ENCODE peak calls at places on chromosomes 11 and 22, in eight cellular contexts. R is upper lobe of right lung; M is posterior cingulate gyrus; S is GM03348; I is pons; C is Panc1; L is activated T-helper 9 cell treated with anti-CD3 and anti-CD28 coated beads, Interleukin-2, amount 50 U/mL, for 16 hours; U is right lobe of liver. D is an unnamed sample.
A peak's percentile ranks its signal among the peaks of the same experiment; 100 is the strongest.

GRCh38 chr11:236774-237767 is at the start of gene PSMD13:
- DNase-seq in R (peak; percentile 95), M (peak; percentile 83), S (peak; percentile 96), I (peak; percentile 68), C (no peak), L (peak; percentile 86), U (peak; percentile 90), D (peak; percentile 88)

GRCh38 chr11:33018840-33019239 is 3.2 kb downstream of the DEPDC7 start:
- DNase-seq in R (no peak), M (no peak), S (no peak), I (no peak), C (no peak), L (no peak), U (no peak), D (no peak)

GRCh38 chr11:123640677-123641494 is 13.5 kb downstream of the SCN3B start:
- DNase-seq in R (peak; percentile 71), M (peak; percentile 34), S (peak; percentile 82), I (peak; percentile 23), C (peak; percentile 20), L (no peak), U (peak; percentile 28), D (peak; percentile 54)

GRCh38 chr11:46330887-46331652 is 16.2 kb upstream of the DGKZ start:
- DNase-seq in R (no peak), M (no peak), S (no peak), I (no peak), C (no peak), L (no peak), U (no peak), D (no peak)

GRCh38 chr11:33476945-33477584 is 219.9 kb downstream of the HIPK3 start:
- DNase-seq in R (no peak), M (no peak), S (peak; percentile 45), I (no peak), C (no peak), L (no peak), U (no peak), D (no peak)

GRCh38 chr11:65439331-65440181 is 17.0 kb downstream of the NEAT1 start:
- DNase-seq in R (no peak), M (no peak), S (no peak), I (peak; percentile 8), C (no peak), L (no peak), U (no peak), D (no peak)

GRCh38 chr11:24773326-24773725 is 276.5 kb downstream of the LUZP2 start:
- DNase-seq in R (no peak), M (no peak), S (no peak), I (no peak), C (no peak), L (no peak), U (no peak), D (no peak)

GRCh38 chr22:50599816-50600454 is 658 bp upstream of the MAPK8IP2 start:
- DNase-seq in R (no peak), M (peak; percentile 53), S (peak; percentile 90), I (no peak), C (no peak), L (peak; percentile 34), U (peak; percentile 61), D (peak; percentile 73)

GRCh38 chr11:68158580-68158979 is 37.4 kb upstream of the CHKA start:
- DNase-seq in R (no peak), M (no peak), S (no peak), I (no peak), C (no peak), L (no peak), U (no peak), D (no peak)

GRCh38 chr22:30947821-30948454 is 20.6 kb downstream of the MORC2 start:
- DNase-seq in R (no peak), M (no peak), S (peak; percentile 67), I (peak; percentile 89), C (no peak), L (no peak), U (no peak), D (no peak)

GRCh38 chr22:20566420-20567260 is 59.2 kb downstream of the MED15 start:
- DNase-seq in R (peak; percentile 63), M (no peak), S (peak; percentile 77), I (no peak), C (no peak), L (peak; percentile 27), U (no peak), D (no peak)

GRCh38 chr22:33715626-33716025 is 204.7 kb downstream of the LARGE1 start:
- DNase-seq in R (no peak), M (no peak), S (no peak), I (no peak), C (no peak), L (no peak), U (no peak), D (no peak)

GRCh38 chr11:101717621-101718020 is 133.8 kb upstream of the TRPC6 start:
- DNase-seq in R (no peak), M (no peak), S (no peak), I (no peak), C (no peak), L (no peak), U (no peak), D (no peak)

GRCh38 chr11:134661660-134662059 is 249.6 kb upstream of the B3GAT1 start:
- DNase-seq in R (no peak), M (no peak), S (no peak), I (no peak), C (no peak), L (no peak), U (no peak), D (peak; percentile 21)

GRCh38 chr22:44182591-44183588 is 2.2 kb downstream of the PARVG start:
- DNase-seq in R (peak; percentile 85), M (peak; percentile 34), S (no peak), I (peak; percentile 64), C (no peak), L (peak; percentile 6), U (peak; percentile 68), D (no peak)

GRCh38 chr11:85745626-85746025 is 59.6 kb upstream of the CCDC89 start:
- DNase-seq in R (no peak), M (no peak), S (no peak), I (no peak), C (no peak), L (no peak), U (no peak), D (no peak)

GRCh38 chr11:6132431-6132830 is 24.9 kb downstream of the OR56B4 start:
- DNase-seq in R (no peak), M (no peak), S (no peak), I (no peak), C (no peak), L (no peak), U (no peak), D (no peak)

GRCh38 chr11:130677486-130678153 is 229.2 kb downstream of the ADAMTS15 start:
- DNase-seq in R (no peak), M (no peak), S (peak; percentile 78), I (no peak), C (no peak), L (no peak), U (no peak), D (no peak)

GRCh38 chr11:117395476-117395875 is 67.8 kb downstream of the CEP164 start:
- DNase-seq in R (no peak), M (no peak), S (no peak), I (no peak), C (no peak), L (no peak), U (no peak), D (no peak)

GRCh38 chr11:44348721-44349120 is 38.8 kb upstream of the ALX4 start:
- DNase-seq in R (no peak), M (no peak), S (no peak), I (no peak), C (no peak), L (no peak), U (no peak), D (no peak)

GRCh38 chr22:50136431-50137047 is 34.0 kb upstream of the PANX2 start:
- DNase-seq in R (no peak), M (no peak), S (no peak), I (no peak), C (no peak), L (no peak), U (no peak), D (no peak)

GRCh38 chr11:65251476-65251875 is 10.3 kb upstream of the POLA2 start:
- DNase-seq in R (no peak), M (no peak), S (no peak), I (no peak), C (no peak), L (no peak), U (no peak), D (no peak)

GRCh38 chr11:63917685-63918523 is 940 bp upstream of the RCOR2 start:
- DNase-seq in R (no peak), M (peak; percentile 69), S (peak; percentile 74), I (peak; percentile 78), C (no peak), L (no peak), U (no peak), D (peak; percentile 60)

GRCh38 chr11:1879342-1879940 is 12.3 kb downstream of the PRR33 start:
- DNase-seq in R (peak; percentile 60), M (no peak), S (no peak), I (no peak), C (no peak), L (no peak), U (peak; percentile 12), D (no peak)

D was measured in dorsolateral prefrontal cortex.